ENCODE peak calls at places on chromosomes 11 and 22, in six cellular contexts. O is PC-3, S is left ventricle myocardium inferior, M is fibroblast of lung, J is adrenal gland, Z is lower lobe of right lung. Y is an unnamed sample. For H3K4me1 and H3K9me3, the result is how much of the 10 kb centered on the place peaks cover.

GRCh38 chr11:92859290-92859689 is 110.2 kb upstream of the MTNR1B start:
- DNase-seq in J (no peak), M (no peak), O (no peak), Z (no peak), S (no peak), Y (no peak)

GRCh38 chr11:11841121-11841604 is 609 bp upstream of the USP47 start:
- DNase-seq in Z (no peak), M (peak), J (no peak), S (peak), O (peak), Y (no peak)

GRCh38 chr11:27405134-27405533 is 42.1 kb upstream of the CCDC34 start:
- DNase-seq in Z (no peak), S (no peak), M (no peak), J (no peak), O (no peak), Y (no peak)

GRCh38 chr22:25829237-25829636 is 87.2 kb downstream of the MYO18B start:
- DNase-seq in M (no peak), O (no peak), S (no peak), Z (no peak), J (no peak), Y (no peak)

GRCh38 chr11:96760815-96761214 is 371.0 kb downstream of the JRKL start:
- DNase-seq in S (no peak), O (no peak), Z (no peak), M (no peak), J (no peak), Y (no peak)

GRCh38 chr22:23215294-23216204 is 35.2 kb downstream of the BCR start:
- DNase-seq in Z (peak), O (peak), J (no peak), M (peak), S (no peak), Y (no peak)

GRCh38 chr11:120608760-120609211 is 97.2 kb downstream of the GRIK4 start:
- DNase-seq in J (peak), S (peak), M (peak), O (no peak), Z (peak), Y (no peak)

GRCh38 chr11:83895516-83895915 is 609.3 kb upstream of the CCDC90B start:
- DNase-seq in S (no peak), Z (no peak), J (no peak), M (peak), O (no peak), Y (no peak)

DNA sequence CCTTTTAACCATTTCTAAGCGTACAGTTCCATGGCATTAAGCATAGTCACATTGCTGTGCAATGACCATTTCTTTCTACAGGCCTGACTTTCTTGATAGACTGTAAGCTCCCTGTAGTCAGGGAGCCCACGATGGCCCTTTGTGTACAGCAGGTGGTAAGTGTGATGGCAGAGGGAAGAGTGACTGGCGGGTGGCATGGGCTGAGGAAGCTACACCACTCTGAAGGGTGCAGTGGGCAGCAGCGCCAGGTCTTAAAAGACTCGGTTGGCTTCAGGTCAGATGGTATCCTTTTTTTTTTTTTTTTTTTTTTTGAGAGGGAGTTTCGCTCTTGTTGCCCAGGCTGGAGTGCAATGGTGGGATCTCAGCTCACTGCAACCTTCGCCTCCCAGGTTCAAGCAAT is 1.6 kb downstream of the PPM1F start:
- DNase-seq in J (no peak), O (no peak), Z (no peak), S (no peak), M (no peak), Y (no peak)
- H3K4me1 ChIP-seq in J (under half), O (under half), Z (half or more), S (half or more), M (under half), Y (under half)

GRCh38 chr11:128478305-128478704 is 109.1 kb downstream of the ETS1 start:
- DNase-seq in O (no peak), M (no peak), J (no peak), Z (no peak), S (no peak), Y (no peak)
- H3K27ac ChIP-seq in O (no peak), M (no peak), J (peak), Z (peak), S (peak), Y (peak)

DNA sequence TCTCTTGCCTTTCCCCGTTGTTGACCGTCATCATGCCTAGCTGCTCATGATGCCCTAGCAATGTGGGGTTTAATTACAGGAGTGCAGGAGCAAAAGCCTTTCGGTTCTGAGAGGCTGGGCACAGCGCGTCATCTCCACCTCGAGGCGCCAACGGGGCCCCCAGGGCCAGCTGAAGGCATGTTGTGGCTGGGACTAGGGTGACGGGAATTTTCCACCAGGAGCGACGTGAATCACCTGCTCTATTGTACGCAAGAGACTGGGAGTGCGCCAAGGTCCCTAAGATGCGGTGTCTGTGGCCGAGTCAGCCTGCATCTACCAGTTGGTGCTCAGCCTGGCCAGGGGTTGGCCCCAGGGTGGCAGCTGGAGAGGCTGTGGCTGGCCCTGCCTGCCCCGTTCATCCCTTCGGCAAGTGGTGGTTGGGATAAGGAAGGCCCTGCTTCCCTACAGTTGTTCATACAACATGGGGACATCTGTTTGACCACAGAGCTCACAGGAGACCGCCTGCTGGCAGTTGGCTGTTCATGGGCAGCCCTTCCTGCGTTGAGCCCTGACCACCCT is 1175.6 kb downstream of the BRD1 start:
- DNase-seq in M (peak), O (no peak), J (no peak), S (no peak), Z (no peak), Y (no peak)
- H3K9me3 ChIP-seq in M (under half), O (under half), J (under half), S (under half), Z (under half), Y (under half)

GRCh38 chr22:17407643-17408042 is 38.4 kb downstream of the CECR2 start:
- DNase-seq in Z (no peak), J (no peak), S (no peak), M (no peak), O (no peak), Y (no peak)

GRCh38 chr22:17411213-17411612 is 42.0 kb downstream of the CECR2 start:
- DNase-seq in J (no peak), Z (no peak), S (no peak), O (no peak), M (peak), Y (no peak)

GRCh38 chr22:17412232-17412631 is 43.0 kb downstream of the CECR2 start:
- DNase-seq in M (no peak), J (no peak), S (no peak), Z (peak), O (no peak), Y (no peak)

DNA sequence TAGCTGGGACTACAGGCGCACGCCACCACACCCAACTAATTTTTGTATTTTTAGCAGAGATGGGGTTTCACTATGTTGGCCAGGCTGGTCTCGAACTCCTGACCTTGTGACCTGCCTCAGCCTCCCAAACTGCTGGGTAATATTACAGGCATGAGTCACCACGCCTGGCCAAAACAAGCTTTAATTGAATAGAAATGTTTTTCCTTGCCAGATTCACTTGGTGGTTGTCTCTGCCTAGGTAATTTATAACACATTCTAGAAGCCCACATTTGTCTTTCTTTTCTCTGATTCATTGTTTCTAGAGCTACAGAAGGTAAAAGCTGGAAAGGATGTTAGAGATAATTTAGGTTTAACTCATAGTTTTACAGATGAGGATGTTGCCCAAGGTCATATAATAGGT is 41.3 kb downstream of the CECR2 start:
- DNase-seq in M (peak), S (no peak), Z (no peak), J (no peak), O (no peak), Y (no peak)
- H3K4me1 ChIP-seq in M (under half), S (under half), Z (under half), J (under half), O (under half), Y (under half)

GRCh38 chr11:116193321-116194114 is 579.3 kb downstream of the BUD13 start:
- DNase-seq in O (peak), S (no peak), M (peak), Z (peak), J (peak), Y (no peak)
- H3K27ac ChIP-seq in O (no peak), S (peak), M (no peak), Z (peak), J (no peak), Y (no peak)

GRCh38 chr22:28939394-28939793 is 56.0 kb downstream of the ZNRF3 start:
- DNase-seq in J (no peak), M (no peak), Z (no peak), O (no peak), S (no peak), Y (no peak)
- H3K9me3 ChIP-seq in J (under half), M (under half), Z (under half), O (under half), S (under half), Y (under half)

DNA sequence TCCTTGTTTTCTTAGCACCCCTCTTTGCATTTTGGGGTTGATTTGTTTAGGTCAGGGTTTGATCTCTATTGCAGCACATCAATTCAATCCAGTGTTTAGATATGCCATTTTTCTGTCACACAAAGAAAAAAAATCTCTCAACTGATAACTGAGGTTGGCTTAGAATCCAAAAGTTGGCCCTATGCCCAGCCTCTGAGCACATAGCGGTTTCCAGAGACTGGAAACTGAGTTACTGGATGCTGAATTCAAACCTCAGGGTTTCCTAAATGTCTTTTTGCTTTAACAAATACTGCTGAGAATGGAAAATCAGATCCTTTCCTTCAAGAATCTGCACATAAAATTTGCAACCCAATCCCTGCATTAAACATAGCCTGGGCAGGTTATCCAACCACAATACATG is 4.0 kb downstream of the P4HA3 start:
- DNase-seq in M (peak), J (peak), Z (no peak), S (no peak), O (no peak), Y (no peak)
- H3K4me1 ChIP-seq in M (under half), J (under half), Z (under half), S (under half), O (under half), Y (under half)

DNA sequence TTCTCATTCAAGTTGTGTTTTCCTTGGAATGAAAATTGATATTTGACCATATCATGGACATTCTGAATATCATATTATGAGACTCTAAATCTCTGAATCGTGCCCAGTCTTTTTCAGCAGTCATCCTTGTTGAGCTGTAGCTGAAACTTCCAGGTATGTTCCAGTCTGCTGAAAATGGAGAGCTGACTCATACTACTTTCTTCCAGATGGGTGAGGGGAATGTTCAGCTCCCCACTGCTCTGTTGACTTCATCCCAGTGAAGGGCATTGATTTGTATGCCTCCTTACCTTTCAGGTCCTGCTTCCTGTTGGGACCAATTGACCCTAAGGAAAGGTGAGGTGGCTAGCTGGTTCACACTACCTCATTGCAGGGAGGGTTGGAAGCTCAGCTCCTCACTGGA is 3.5 kb downstream of the OR5P2 start:
- DNase-seq in J (no peak), Z (no peak), S (no peak), M (no peak), O (no peak), Y (no peak)
- H3K27ac ChIP-seq in J (no peak), Z (no peak), S (no peak), M (no peak), O (no peak), Y (no peak)

DNA sequence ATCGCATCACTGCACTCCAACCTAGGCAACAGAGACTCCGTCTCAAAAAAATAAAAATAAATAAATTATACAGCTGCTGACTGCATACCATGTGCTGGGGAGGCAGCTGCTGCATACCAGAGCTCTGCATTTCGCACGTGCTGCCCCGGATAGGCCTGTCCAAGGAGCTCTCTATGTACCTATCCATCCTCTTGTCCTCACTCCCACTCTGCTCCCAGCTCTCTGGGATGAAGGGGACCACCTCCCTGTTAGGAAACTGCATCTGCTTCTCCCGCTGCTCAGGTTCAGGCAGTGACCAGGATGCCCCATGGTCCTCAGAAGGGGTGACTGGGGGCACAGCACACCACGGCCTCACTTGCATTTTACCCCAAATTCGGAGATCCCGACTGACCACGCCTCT is 302.3 kb downstream of the BRD1 start:
- DNase-seq in S (no peak), O (no peak), Z (no peak), J (no peak), M (no peak), Y (peak)
- H3K9me3 ChIP-seq in S (under half), O (under half), Z (under half), J (under half), M (under half), Y (under half)

GRCh38 chr11:63854696-63855095 is 15.8 kb downstream of the MARK2 start:
- DNase-seq in O (no peak), J (no peak), Z (no peak), S (no peak), M (no peak), Y (no peak)
- H3K4me1 ChIP-seq in O (under half), J (under half), Z (under half), S (under half), M (under half), Y (under half)

Y was measured in tibial artery.